ENCODE peak calls at places on chromosomes 16 and 17, in ten cellular contexts. T is ascending aorta; I is CD8-positive, alpha-beta memory T cell; L is brain microvascular endothelial cell; U is stimulated activated naive CD8-positive, alpha-beta T cell treated with anti-CD3 and anti-CD28 coated beads, Interleukin-15, amount 100 ng/mL, for 72 hours; A is stimulated activated CD8-positive, alpha-beta memory T cell treated with anti-CD3 and anti-CD28 coated beads, Interleukin-12 subunit alpha, Interleukin-12 subunit beta, amount 100 ng/mL, for 4 hours; D is activated T-helper 1 cell treated with anti-CD3 and anti-CD28 coated beads, Interleukin-12 subunit alpha, Interleukin-12 subunit beta, Interleukin-2, Interleukin-4 antibody, amounts not matched to agents 30 ng/mL and 10 ng/mL and 1 ng/mL, durations not matched to agents 14 hours and 24 hours and 36 hours; H is NCI-H187 treated with DMSO at 0.1 percent for 48 hours; W is GM04504; O is GM20000. N is an unnamed sample.

GRCh38 chr17:18156171-18156975 is 27.3 kb upstream of the ALKBH5 start:
- DNase-seq in O (no peak), A (no peak), I (no peak), H (no peak), W (no peak), T (no peak), L (no peak), U (no peak), D (no peak), N (no peak)

GRCh38 chr16:63311313-63311712 is 1275.1 kb upstream of the CDH8 start:
- DNase-seq in I (no peak), H (no peak), W (no peak), A (no peak), D (no peak), U (no peak), L (no peak), T (no peak), O (no peak), N (no peak)

GRCh38 chr16:27179500-27180072 is 23.7 kb upstream of the KDM8 start:
- DNase-seq in W (no peak), U (peak; percentile 86), A (peak; percentile 62), H (no peak), D (peak; percentile 78), I (peak; percentile 77), T (peak; percentile 91), L (peak; percentile 82), O (peak; percentile 86), N (peak; percentile 36)

GRCh38 chr17:45092932-45093430 is 31.9 kb downstream of the NMT1 start:
- DNase-seq in A (no peak), D (no peak), H (no peak), U (no peak), T (peak; percentile 97), W (peak; percentile 98), O (no peak), L (peak; percentile 97), I (no peak), N (peak; percentile 81)

GRCh38 chr17:83189673-83190385 is 110.4 kb downstream of the METRNL start:
- DNase-seq in U (no peak), H (no peak), L (peak; percentile 77), O (no peak), W (peak; percentile 81), A (no peak), I (no peak), D (peak; percentile 0), T (peak; percentile 72), N (no peak)

GRCh38 chr16:68752602-68753001 is 15.5 kb downstream of the CDH1 start:
- DNase-seq in W (no peak), L (no peak), U (peak; percentile 62), D (peak; percentile 20), A (no peak), O (no peak), I (no peak), H (no peak), T (no peak), N (no peak)

GRCh38 chr16:77660311-77660710 is 62.0 kb upstream of the NUDT7 start:
- DNase-seq in U (no peak), L (peak; percentile 40), A (no peak), O (no peak), I (no peak), D (no peak), W (no peak), H (no peak), T (no peak), N (no peak)

GRCh38 chr16:19400709-19401108 is 17.0 kb upstream of the TMC5 start:
- DNase-seq in I (no peak), O (no peak), W (no peak), H (no peak), D (no peak), U (no peak), A (no peak), T (no peak), L (no peak), N (no peak)

GRCh38 chr16:56295739-56296527 is 104.6 kb downstream of the GNAO1 start:
- DNase-seq in T (no peak), L (no peak), I (no peak), U (no peak), H (no peak), D (no peak), A (no peak), W (no peak), O (no peak), N (no peak)

GRCh38 chr17:44820631-44821196 is 9.4 kb downstream of the GJC1 start:
- DNase-seq in A (no peak), O (no peak), U (no peak), D (no peak), T (no peak), H (peak; percentile 62), L (peak; percentile 85), I (no peak), W (peak; percentile 84), N (no peak)

GRCh38 chr17:28744104-28744801 is 442 bp downstream of the TRAF4 start:
- DNase-seq in I (peak; percentile 62), U (no peak), O (peak; percentile 80), T (no peak), W (peak; percentile 20), A (peak; percentile 64), H (no peak), L (no peak), D (peak; percentile 58), N (peak; percentile 67)

GRCh38 chr16:51960931-51961330 is 586.0 kb downstream of the TOX3 start:
- DNase-seq in D (no peak), W (no peak), U (no peak), L (no peak), T (no peak), I (no peak), H (no peak), O (no peak), A (no peak), N (no peak)

GRCh38 chr17:2911035-2911754 is 115.0 kb downstream of the RAP1GAP2 start:
- DNase-seq in T (no peak), L (no peak), O (no peak), U (no peak), I (no peak), D (no peak), A (no peak), H (no peak), W (no peak), N (no peak)

GRCh38 chr16:50699345-50700159 is 6.1 kb downstream of the NOD2 start:
- DNase-seq in O (no peak), T (no peak), D (no peak), U (no peak), I (no peak), H (no peak), L (no peak), A (no peak), W (peak; percentile 26), N (no peak)

GRCh38 chr17:64256913-64257807 is 5.9 kb downstream of the TEX2 start:
- DNase-seq in T (no peak), A (no peak), D (no peak), W (no peak), L (no peak), H (no peak), U (no peak), O (no peak), I (no peak), N (no peak)

GRCh38 chr16:72013389-72013788 is 4.8 kb downstream of the DHODH start:
- DNase-seq in W (no peak), A (no peak), T (no peak), I (no peak), L (no peak), D (no peak), H (no peak), U (no peak), O (no peak), N (no peak)

GRCh38 chr16:86212706-86213426 is 297.5 kb upstream of the FOXF1 start:
- DNase-seq in L (no peak), H (no peak), D (no peak), W (no peak), A (no peak), I (no peak), T (no peak), U (no peak), O (no peak), N (no peak)

GRCh38 chr16:22948603-22949368 is 134.8 kb downstream of the HS3ST2 start:
- DNase-seq in U (peak; percentile 38), A (no peak), L (peak; percentile 43), I (peak; percentile 9), O (peak; percentile 72), T (peak; percentile 79), D (peak; percentile 22), W (peak; percentile 10), H (no peak), N (peak; percentile 46)

GRCh38 chr17:77332981-77333685 is 192.4 kb downstream of the SEC14L1 start:
- DNase-seq in U (no peak), T (peak; percentile 33), A (peak; percentile 21), D (no peak), I (no peak), L (peak; percentile 74), H (no peak), O (no peak), W (peak; percentile 93), N (no peak)

GRCh38 chr16:89785523-89786155 is 30.8 kb downstream of the FANCA start:
- DNase-seq in U (no peak), T (no peak), D (peak; percentile 9), L (no peak), W (no peak), H (no peak), O (no peak), A (no peak), I (peak; percentile 48), N (no peak)

GRCh38 chr17:77881545-77881944 is 77.0 kb upstream of the TNRC6C start:
- DNase-seq in H (no peak), U (peak; percentile 74), L (peak; percentile 85), T (peak; percentile 91), A (peak; percentile 67), O (peak; percentile 94), I (peak; percentile 67), W (no peak), D (peak; percentile 82), N (peak; percentile 77)

GRCh38 chr16:78669994-78670393 is 570.5 kb downstream of the WWOX start:
- DNase-seq in O (no peak), A (no peak), W (no peak), I (no peak), D (no peak), L (peak; percentile 18), H (no peak), U (no peak), T (no peak), N (no peak)

GRCh38 chr17:83113792-83114191 is 34.4 kb downstream of the METRNL start:
- DNase-seq in W (no peak), L (no peak), O (no peak), A (no peak), H (no peak), I (no peak), T (no peak), D (no peak), U (no peak), N (no peak)

GRCh38 chr17:8005951-8006730 is 3.7 kb downstream of the GUCY2D start:
- DNase-seq in H (no peak), D (no peak), T (no peak), I (no peak), U (no peak), O (no peak), W (no peak), A (no peak), L (no peak), N (no peak)

GRCh38 chr16:4534151-4534790 is 4.3 kb downstream of the CDIP1 start:
- DNase-seq in T (no peak), U (no peak), D (no peak), A (no peak), L (no peak), O (no peak), I (no peak), W (no peak), H (no peak), N (no peak)

GRCh38 chr16:49731911-49732310 is 124.0 kb downstream of the ZNF423 start:
- DNase-seq in U (no peak), L (no peak), I (no peak), T (no peak), A (no peak), W (no peak), D (no peak), O (no peak), H (no peak), N (no peak)

GRCh38 chr16:1788095-1788707 is 5.3 kb downstream of the IGFALS start:
- DNase-seq in T (peak; percentile 57), U (no peak), D (no peak), L (no peak), H (no peak), A (no peak), W (no peak), I (no peak), O (no peak), N (no peak)

GRCh38 chr17:74172700-74173099 is 30.8 kb upstream of the RPL38 start:
- DNase-seq in A (no peak), I (no peak), W (no peak), H (no peak), L (no peak), T (no peak), U (no peak), D (no peak), O (no peak), N (no peak)